ENCODE peak calls at places on chromosomes 5 and 9, in four cellular contexts. I, J, B and N are unnamed samples.

GRCh38 chr9:92438900-92439526 is 14.7 kb upstream of the OMD start:
- DNase-seq in I (no peak), J (peak), B (peak), N (no peak)

GRCh38 chr5:181052928-181053759 is 13.1 kb downstream of the BTNL9 start:
- DNase-seq in I (no peak), J (no peak), B (no peak), N (no peak)

GRCh38 chr5:139299477-139299876 is 5.9 kb downstream of the MATR3 start:
- DNase-seq in I (no peak), J (no peak), B (no peak), N (no peak)

GRCh38 chr5:115349001-115349817 is 52.8 kb upstream of the CCDC112 start:
- DNase-seq in I (peak), J (peak), B (peak), N (no peak)

GRCh38 chr5:126253406-126253805 is 169.8 kb upstream of the GRAMD2B start:
- DNase-seq in I (no peak), J (no peak), B (no peak), N (no peak)

GRCh38 chr5:133259199-133259997 is 207.6 kb downstream of the HSPA4 start:
- DNase-seq in I (no peak), J (no peak), B (no peak), N (no peak)

GRCh38 chr5:33793836-33794549 is 97.8 kb downstream of the ADAMTS12 start:
- DNase-seq in I (no peak), J (no peak), B (no peak), N (no peak)

GRCh38 chr5:98927242-98927987 is 1.4 kb downstream of the CHD1 start:
- DNase-seq in I (no peak), J (peak), B (no peak), N (no peak)

GRCh38 chr5:135867599-135867998 is 28.0 kb downstream of the IL9 start:
- DNase-seq in I (no peak), J (no peak), B (no peak), N (no peak)

GRCh38 chr5:68074048-68074632 is 141.4 kb upstream of the PIK3R1 start:
- DNase-seq in I (no peak), J (no peak), B (no peak), N (no peak)

GRCh38 chr9:133496901-133497411 is 18.1 kb upstream of the SLC2A6 start:
- DNase-seq in I (no peak), J (no peak), B (no peak), N (no peak)

GRCh38 chr9:107404086-107404590 is 85.4 kb downstream of the KLF4 start:
- DNase-seq in I (no peak), J (no peak), B (no peak), N (no peak)

GRCh38 chr9:131238402-131239021 is 37.8 kb downstream of the FAM78A start:
- DNase-seq in I (no peak), J (no peak), B (no peak), N (no peak)

GRCh38 chr9:131237311-131237710 is 39.0 kb downstream of the FAM78A start:
- DNase-seq in I (no peak), J (no peak), B (no peak), N (no peak)

GRCh38 chr9:131236761-131237160 is 39.5 kb downstream of the FAM78A start:
- DNase-seq in I (no peak), J (no peak), B (no peak), N (no peak)

GRCh38 chr9:131239307-131239975 is 36.9 kb downstream of the FAM78A start:
- DNase-seq in I (no peak), J (no peak), B (no peak), N (no peak)

GRCh38 chr9:131237931-131238401 is 38.3 kb downstream of the FAM78A start:
- DNase-seq in I (no peak), J (peak), B (no peak), N (no peak)
- H3K4me3 ChIP-seq in I (no peak), J (no peak), B (no peak), N (no peak)

GRCh38 chr9:37953204-37953774 is 49.4 kb upstream of the SLC25A51 start:
- DNase-seq in I (no peak), J (no peak), B (no peak), N (no peak)

GRCh38 chr9:37952731-37953130 is 48.8 kb upstream of the SLC25A51 start:
- DNase-seq in I (no peak), J (no peak), B (no peak), N (no peak)

GRCh38 chr9:37953775-37954437 is 50.0 kb upstream of the SLC25A51 start:
- DNase-seq in I (peak), J (peak), B (peak), N (no peak)

GRCh38 chr9:37950561-37950960 is 46.6 kb upstream of the SLC25A51 start:
- DNase-seq in I (no peak), J (no peak), B (no peak), N (no peak)

GRCh38 chr9:37951671-37952579 is 48.0 kb upstream of the SLC25A51 start:
- DNase-seq in I (no peak), J (no peak), B (no peak), N (no peak)
- H3K27ac ChIP-seq in I (peak), J (no peak), B (peak), N (no peak)

GRCh38 chr5:142011572-142012185 is 1.1 kb downstream of the GNPDA1 start:
- DNase-seq in I (no peak), J (no peak), B (no peak), N (no peak)
- H3K4me3 ChIP-seq in I (peak), J (peak), B (peak), N (no peak)

GRCh38 chr9:69580582-69580945 is 91.6 kb downstream of the APBA1 start:
- DNase-seq in I (no peak), J (no peak), B (no peak), N (no peak)

GRCh38 chr9:69579032-69579748 is 93.0 kb downstream of the APBA1 start:
- DNase-seq in I (no peak), J (no peak), B (no peak), N (no peak)

GRCh38 chr9:69578026-69578425 is 94.1 kb downstream of the APBA1 start:
- DNase-seq in I (no peak), J (no peak), B (no peak), N (no peak)

GRCh38 chr9:69582018-69582417 is 90.2 kb downstream of the APBA1 start:
- DNase-seq in I (no peak), J (no peak), B (no peak), N (no peak)

DNA sequence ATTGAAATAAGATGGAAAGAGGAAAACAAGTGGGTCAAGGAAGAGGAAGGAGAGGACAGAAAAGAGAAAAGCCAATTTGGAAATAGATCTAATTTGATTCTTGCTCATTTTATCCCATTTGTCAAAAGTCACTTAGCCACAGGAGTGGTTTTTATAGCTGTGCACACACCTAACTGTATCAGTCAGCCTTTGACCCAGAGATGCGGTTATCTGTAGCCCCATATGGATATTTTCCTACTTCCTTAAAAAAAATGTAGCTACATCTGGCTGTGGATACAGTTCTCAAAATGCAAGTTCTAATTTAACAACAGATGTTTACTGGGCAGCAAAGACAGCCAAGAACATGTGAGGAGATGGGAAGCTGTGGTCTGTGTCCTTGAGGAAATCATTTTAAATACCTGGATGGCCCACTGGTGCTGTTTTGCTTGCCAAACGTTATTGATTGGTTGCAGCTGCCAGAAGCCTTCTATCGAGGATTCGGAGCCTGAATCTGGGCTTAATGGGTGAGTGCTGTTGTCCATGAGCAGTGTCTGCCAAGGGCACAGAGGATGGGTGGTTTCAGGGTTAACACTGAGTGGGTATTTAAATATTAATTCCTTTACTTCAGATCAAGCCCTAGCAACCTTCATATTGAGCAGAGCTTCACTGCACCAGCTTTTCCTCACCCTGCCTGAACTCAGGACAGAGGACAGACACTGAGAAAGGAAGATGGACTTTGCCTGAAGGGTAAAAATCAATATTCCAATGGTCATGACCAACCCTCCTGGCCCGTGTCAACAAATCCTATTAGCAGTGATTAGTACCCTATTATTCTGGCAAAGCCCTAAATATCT is 92.2 kb downstream of the APBA1 start:
- DNase-seq in I (no peak), J (no peak), B (no peak), N (no peak)
- H3K27ac ChIP-seq in I (no peak), J (no peak), B (no peak), N (no peak)

GRCh38 chr5:109143001-109143400 is 266.8 kb downstream of the PJA2 start:
- DNase-seq in I (no peak), J (no peak), B (no peak), N (no peak)
- H3K4me3 ChIP-seq in I (no peak), J (no peak), B (no peak), N (no peak)

DNA sequence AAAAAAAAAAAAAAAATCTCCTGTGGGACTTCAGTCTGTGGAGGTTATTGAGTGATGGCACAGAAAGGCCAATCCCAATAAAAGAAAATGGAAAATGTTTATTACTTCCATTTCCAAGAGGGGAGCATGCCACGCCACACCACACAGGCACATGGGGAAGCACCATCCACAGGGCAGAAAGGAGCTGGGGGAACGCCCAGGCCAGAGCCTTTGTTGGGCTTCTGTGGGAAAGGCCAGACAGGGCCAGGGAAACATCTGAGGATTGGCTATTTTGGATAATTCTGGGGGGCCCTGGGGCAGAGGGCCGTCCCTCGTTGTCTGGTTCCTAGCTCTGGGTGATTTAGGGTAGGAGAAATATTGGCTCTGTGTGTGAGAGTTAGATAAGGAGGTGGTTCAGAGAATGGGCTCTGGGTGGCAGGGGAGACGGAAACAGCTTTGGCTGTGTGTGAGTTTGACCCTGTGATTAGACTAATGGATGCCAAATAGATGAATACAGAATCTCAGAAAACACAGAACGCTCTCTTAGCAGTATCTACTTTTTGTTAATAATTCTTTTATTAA is 49.0 kb upstream of the ABL1 start:
- DNase-seq in I (no peak), J (no peak), B (no peak), N (no peak)
- H3K27ac ChIP-seq in I (no peak), J (no peak), B (no peak), N (no peak)

GRCh38 chr9:7479300-7479699 is 320.3 kb downstream of the DMAC1 start:
- DNase-seq in I (no peak), J (peak), B (no peak), N (no peak)
- H3K4me3 ChIP-seq in I (no peak), J (no peak), B (no peak), N (no peak)

GRCh38 chr9:95876595-95876994 is 1.1 kb downstream of the ERCC6L2 start:
- DNase-seq in I (no peak), J (no peak), B (no peak), N (no peak)

GRCh38 chr9:95875305-95876137 is at the start of gene ERCC6L2:
- DNase-seq in I (peak), J (peak), B (peak), N (peak)

GRCh38 chr9:95874303-95874988 is 1.0 kb upstream of the ERCC6L2 start:
- DNase-seq in I (no peak), J (peak), B (no peak), N (no peak)

GRCh38 chr9:95874989-95875304 is 544 bp upstream of the ERCC6L2 start:
- DNase-seq in I (no peak), J (peak), B (no peak), N (no peak)

GRCh38 chr9:95876138-95876444 is 600 bp downstream of the ERCC6L2 start:
- DNase-seq in I (no peak), J (no peak), B (no peak), N (no peak)
- H3K27ac ChIP-seq in I (no peak), J (no peak), B (no peak), N (no peak)

GRCh38 chr5:61824396-61824795 is 481.6 kb upstream of the KIF2A start:
- DNase-seq in I (no peak), J (no peak), B (no peak), N (no peak)

GRCh38 chr5:61823796-61824195 is 482.2 kb upstream of the KIF2A start:
- DNase-seq in I (no peak), J (no peak), B (no peak), N (no peak)

GRCh38 chr5:61817472-61818326 is 485.6 kb downstream of the ZSWIM6 start:
- DNase-seq in I (peak), J (peak), B (peak), N (peak)

GRCh38 chr5:61822584-61822983 is 483.4 kb upstream of the KIF2A start:
- DNase-seq in I (no peak), J (no peak), B (no peak), N (no peak)

DNA sequence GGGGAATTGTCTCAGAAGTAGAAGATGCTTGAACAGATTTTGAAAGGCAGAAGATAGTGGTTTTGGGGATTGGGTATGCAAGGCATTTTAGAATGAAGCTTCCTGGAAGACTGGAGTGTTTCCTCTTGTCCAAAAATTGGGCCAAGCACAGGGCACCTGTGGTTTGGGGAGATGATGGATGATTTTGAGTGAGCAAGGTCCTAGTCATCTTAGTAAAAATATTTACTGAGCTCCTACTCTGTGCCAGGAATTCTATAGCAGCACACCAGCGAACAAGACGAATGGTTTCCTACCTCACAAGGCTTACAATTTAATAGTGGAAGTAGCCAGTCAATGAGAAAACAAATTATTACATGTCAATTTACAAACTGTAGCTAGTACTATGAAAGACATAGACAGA is 484.4 kb upstream of the KIF2A start:
- DNase-seq in I (no peak), J (no peak), B (no peak), N (no peak)
- H3K4me3 ChIP-seq in I (no peak), J (no peak), B (no peak), N (no peak)

DNA sequence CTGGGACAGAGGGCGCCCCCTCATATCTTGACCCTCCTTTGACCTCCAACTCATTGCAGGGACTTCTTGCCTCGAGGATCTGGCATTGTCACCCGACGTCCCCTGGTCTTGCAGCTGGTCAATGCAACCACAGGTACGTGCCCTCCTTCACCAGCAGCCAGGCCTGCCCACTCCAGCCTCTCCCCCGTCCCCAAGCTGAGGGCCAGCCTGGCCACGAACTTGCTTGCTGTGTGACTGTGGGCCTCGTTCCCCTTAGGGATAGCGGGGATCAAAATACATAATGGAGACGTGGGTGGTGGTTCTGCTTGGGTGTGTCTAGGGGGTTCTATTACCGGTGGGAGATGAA is 15.0 kb downstream of the DNM1 start:
- DNase-seq in I (no peak), J (no peak), B (no peak), N (no peak)
- H3K27ac ChIP-seq in I (no peak), J (no peak), B (peak), N (no peak)